ENCODE peak calls at places on chromosomes 16 and 17, in ten cellular contexts. I is AG04449, O is heart right ventricle, F is NB4, K is tibial nerve, R is fibroblast of pulmonary artery, A is uterus, M is fibroblast of the aortic adventitia, J is lower lobe of right lung, G is choroid plexus epithelial cell. Y is an unnamed sample.

GRCh38 chr16:66309-67182 is 5.9 kb downstream of the RHBDF1 start:
- DNase-seq in I (no peak), O (peak), F (no peak), K (no peak), R (no peak), A (no peak), M (no peak), J (no peak), G (no peak), Y (no peak)

GRCh38 chr16:241866-242265 is 7.2 kb downstream of the FAM234A start:
- DNase-seq in I (no peak), O (no peak), F (no peak), K (no peak), R (no peak), A (no peak), M (no peak), J (no peak), G (no peak), Y (no peak)

GRCh38 chr16:67555795-67556212 is 6.5 kb upstream of the CTCF start:
- DNase-seq in I (no peak), O (no peak), F (peak), K (no peak), R (peak), A (no peak), M (peak), J (no peak), G (peak), Y (peak)

GRCh38 chr16:61829631-61830030 is 206.6 kb downstream of the CDH8 start:
- DNase-seq in I (no peak), O (no peak), F (no peak), K (no peak), R (peak), A (no peak), M (no peak), J (no peak), G (no peak), Y (no peak)

GRCh38 chr17:44610331-44610730 is 45.9 kb upstream of the MEIOC start:
- DNase-seq in I (no peak), O (no peak), F (no peak), K (no peak), R (no peak), A (no peak), M (no peak), J (no peak), G (no peak), Y (no peak)

GRCh38 chr17:19316756-19317358 is 45.7 kb downstream of the B9D1 start:
- DNase-seq in I (no peak), O (no peak), F (no peak), K (no peak), R (no peak), A (no peak), M (no peak), J (no peak), G (peak), Y (no peak)

GRCh38 chr17:16189791-16190348 is 25.5 kb downstream of the NCOR1 start:
- DNase-seq in I (no peak), O (no peak), F (no peak), K (no peak), R (no peak), A (no peak), M (no peak), J (no peak), G (no peak), Y (no peak)

GRCh38 chr17:39981207-39982068 is 831 bp downstream of the PSMD3 start:
- DNase-seq in I (no peak), O (no peak), F (peak), K (no peak), R (no peak), A (no peak), M (no peak), J (no peak), G (peak), Y (peak)

GRCh38 chr17:19812407-19812806 is 55.3 kb downstream of the ULK2 start:
- DNase-seq in I (peak), O (no peak), F (peak), K (no peak), R (peak), A (no peak), M (peak), J (no peak), G (peak), Y (no peak)

GRCh38 chr16:68296291-68296690 is 14.5 kb downstream of the SLC7A6OS start:
- DNase-seq in I (no peak), O (peak), F (no peak), K (no peak), R (no peak), A (no peak), M (no peak), J (no peak), G (no peak), Y (no peak)

GRCh38 chr16:67155305-67156145 is 4.2 kb downstream of the TRADD start:
- DNase-seq in I (no peak), O (peak), F (peak), K (peak), R (peak), A (no peak), M (peak), J (peak), G (peak), Y (peak)

GRCh38 chr16:50015631-50016030 is 9.4 kb upstream of the CNEP1R1 start:
- DNase-seq in I (no peak), O (no peak), F (no peak), K (no peak), R (no peak), A (no peak), M (no peak), J (no peak), G (no peak), Y (no peak)

GRCh38 chr17:49104511-49105074 is 28.0 kb upstream of the B4GALNT2 start:
- DNase-seq in I (no peak), O (no peak), F (no peak), K (no peak), R (no peak), A (no peak), M (no peak), J (no peak), G (peak), Y (no peak)

GRCh38 chr16:50497592-50497991 is 50.6 kb upstream of the NKD1 start:
- DNase-seq in I (peak), O (no peak), F (peak), K (no peak), R (peak), A (no peak), M (no peak), J (no peak), G (peak), Y (no peak)

GRCh38 chr16:75044800-75045361 is 46.1 kb downstream of the ZNRF1 start:
- DNase-seq in I (no peak), O (peak), F (no peak), K (peak), R (peak), A (peak), M (peak), J (peak), G (peak), Y (peak)

GRCh38 chr16:19916064-19916463 is 31.4 kb upstream of the GPRC5B start:
- DNase-seq in I (no peak), O (no peak), F (no peak), K (no peak), R (no peak), A (no peak), M (no peak), J (no peak), G (no peak), Y (no peak)

GRCh38 chr17:43994272-43995149 is 9.9 kb upstream of the NAGS start:
- DNase-seq in I (no peak), O (peak), F (peak), K (peak), R (peak), A (peak), M (peak), J (peak), G (peak), Y (peak)

GRCh38 chr17:51238253-51238887 is 21.5 kb downstream of the MBTD1 start:
- DNase-seq in I (no peak), O (no peak), F (no peak), K (no peak), R (no peak), A (no peak), M (no peak), J (no peak), G (no peak), Y (peak)

GRCh38 chr17:74549343-74549742 is 3.4 kb upstream of the CD300C start:
- DNase-seq in I (no peak), O (no peak), F (no peak), K (no peak), R (no peak), A (no peak), M (no peak), J (no peak), G (no peak), Y (no peak)

GRCh38 chr17:50926523-50926922 is 60.4 kb upstream of the TOB1 start:
- DNase-seq in I (no peak), O (no peak), F (no peak), K (no peak), R (no peak), A (no peak), M (no peak), J (no peak), G (no peak), Y (no peak)

GRCh38 chr16:24635900-24636610 is 93.4 kb upstream of the TNRC6A start:
- DNase-seq in I (peak), O (peak), F (no peak), K (peak), R (peak), A (peak), M (peak), J (peak), G (peak), Y (no peak)

GRCh38 chr16:11312718-11313492 is 31.8 kb upstream of the PRM1 start:
- DNase-seq in I (no peak), O (no peak), F (peak), K (no peak), R (peak), A (peak), M (peak), J (no peak), G (peak), Y (no peak)

GRCh38 chr16:84911490-84912216 is 91.9 kb downstream of the CRISPLD2 start:
- DNase-seq in I (no peak), O (no peak), F (peak), K (no peak), R (peak), A (no peak), M (no peak), J (peak), G (peak), Y (no peak)

GRCh38 chr16:27764869-27765675 is 215.1 kb downstream of the KATNIP start:
- DNase-seq in I (no peak), O (no peak), F (no peak), K (no peak), R (no peak), A (no peak), M (no peak), J (peak), G (no peak), Y (no peak)

GRCh38 chr16:27766166-27766925 is 216.4 kb downstream of the KATNIP start:
- DNase-seq in I (no peak), O (no peak), F (no peak), K (no peak), R (no peak), A (no peak), M (no peak), J (peak), G (no peak), Y (no peak)

GRCh38 chr16:27761816-27762215 is 211.9 kb downstream of the KATNIP start:
- DNase-seq in I (no peak), O (no peak), F (peak), K (no peak), R (no peak), A (no peak), M (no peak), J (peak), G (peak), Y (no peak)

GRCh38 chr16:27762441-27762840 is 212.5 kb downstream of the KATNIP start:
- DNase-seq in I (no peak), O (no peak), F (no peak), K (no peak), R (peak), A (no peak), M (peak), J (peak), G (peak), Y (no peak)

DNA sequence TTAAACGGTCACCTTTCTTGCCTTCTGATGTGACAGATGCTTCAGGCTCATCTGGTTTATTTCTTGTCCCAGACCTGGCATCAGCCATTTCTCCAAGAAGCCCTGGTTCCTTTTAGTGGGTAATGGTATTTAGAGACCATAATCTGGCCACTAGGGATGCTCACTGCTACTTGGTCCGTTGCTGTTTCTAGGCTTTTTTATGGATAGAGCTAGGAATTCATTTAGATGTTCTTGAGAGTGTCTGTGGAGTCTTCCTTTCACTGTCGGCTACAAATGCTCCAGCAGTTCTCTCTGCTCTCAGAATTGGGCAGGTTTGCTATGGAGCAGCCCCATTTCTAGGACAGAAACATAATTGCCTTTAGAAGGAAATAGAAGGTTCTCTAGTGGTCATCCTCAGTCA is 214.5 kb downstream of the KATNIP start:
- DNase-seq in I (no peak), O (no peak), F (no peak), K (no peak), R (no peak), A (no peak), M (no peak), J (no peak), G (no peak), Y (no peak)
- TF ChIP-seq CTCF in I (no peak), O (no peak), F (no peak), K (no peak), R (no peak), A (no peak), M (no peak), J (no peak), G (no peak), Y (no peak)

DNA sequence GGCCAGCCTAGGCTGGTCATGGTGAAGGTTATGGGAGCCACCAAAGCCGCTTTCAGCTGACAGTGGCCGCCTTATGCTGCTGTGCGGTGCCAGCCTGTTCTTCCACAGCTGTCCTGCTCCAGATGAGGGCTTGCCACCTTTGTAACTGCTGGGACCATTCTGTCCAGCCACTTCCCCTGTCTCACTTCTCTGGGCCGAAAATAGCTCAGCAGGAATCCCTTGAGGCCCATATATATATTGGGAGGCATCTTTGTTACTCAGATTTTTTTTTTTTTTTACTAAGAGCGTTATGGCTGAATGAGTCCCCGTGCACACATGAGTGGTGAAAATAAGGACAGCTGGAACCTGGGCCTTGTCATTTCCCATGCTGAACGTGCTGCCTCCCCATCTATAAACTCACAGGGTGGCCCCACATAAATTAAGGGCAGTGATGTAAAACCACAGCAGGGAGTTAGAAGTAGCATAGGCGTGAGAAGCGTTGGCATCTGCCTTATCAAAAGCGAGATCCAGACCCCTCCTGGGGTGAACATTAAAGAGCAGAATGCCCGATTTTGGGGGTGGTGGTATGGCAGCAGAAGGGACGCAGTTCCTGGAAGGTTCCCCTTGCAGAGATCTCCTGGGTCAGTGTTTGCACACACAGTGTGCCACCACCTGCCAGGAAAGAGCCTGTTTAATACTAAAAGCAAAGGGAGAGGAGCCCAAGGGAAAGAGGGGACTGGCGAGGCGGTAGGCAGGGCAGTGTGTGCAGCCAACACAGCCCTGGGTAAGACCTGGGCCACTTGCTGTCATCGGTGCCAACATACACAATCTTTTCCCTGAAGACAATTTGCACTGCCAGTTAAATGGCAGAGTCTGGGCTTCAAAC is 57.8 kb downstream of the USP43 start:
- DNase-seq in I (no peak), O (no peak), F (peak), K (no peak), R (no peak), A (no peak), M (no peak), J (no peak), G (no peak), Y (no peak)
- H3K4me3 ChIP-seq in I (no peak), O (no peak), F (no peak), K (no peak), R (no peak), A (no peak), M (no peak), J (no peak), G (no peak), Y (no peak)

DNA sequence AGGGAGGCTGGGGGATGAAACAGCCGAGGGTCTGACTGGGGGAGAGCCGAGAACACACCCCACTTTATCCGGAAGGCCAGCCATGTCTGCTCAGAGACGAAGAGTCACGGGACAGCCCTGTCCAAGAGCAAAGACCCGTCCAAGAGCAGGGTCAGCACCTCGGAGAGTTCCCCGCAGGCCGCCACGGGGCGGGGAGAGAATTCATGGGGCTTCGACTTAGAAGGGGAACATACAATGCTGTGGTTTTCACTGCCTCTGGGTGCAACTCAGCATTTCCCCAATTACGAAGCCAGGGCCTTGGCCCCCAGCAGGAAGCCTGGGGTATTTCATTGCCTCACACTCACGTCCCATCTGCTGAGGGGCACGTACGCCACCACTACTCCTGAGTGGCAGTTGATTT is 59.3 kb downstream of the JPH3 start:
- DNase-seq in I (no peak), O (peak), F (peak), K (peak), R (peak), A (no peak), M (peak), J (no peak), G (peak), Y (peak)
- TF ChIP-seq CTCF in I (no peak), O (no peak), F (peak), K (no peak), R (no peak), A (no peak), M (no peak), J (no peak), G (no peak), Y (no peak)

DNA sequence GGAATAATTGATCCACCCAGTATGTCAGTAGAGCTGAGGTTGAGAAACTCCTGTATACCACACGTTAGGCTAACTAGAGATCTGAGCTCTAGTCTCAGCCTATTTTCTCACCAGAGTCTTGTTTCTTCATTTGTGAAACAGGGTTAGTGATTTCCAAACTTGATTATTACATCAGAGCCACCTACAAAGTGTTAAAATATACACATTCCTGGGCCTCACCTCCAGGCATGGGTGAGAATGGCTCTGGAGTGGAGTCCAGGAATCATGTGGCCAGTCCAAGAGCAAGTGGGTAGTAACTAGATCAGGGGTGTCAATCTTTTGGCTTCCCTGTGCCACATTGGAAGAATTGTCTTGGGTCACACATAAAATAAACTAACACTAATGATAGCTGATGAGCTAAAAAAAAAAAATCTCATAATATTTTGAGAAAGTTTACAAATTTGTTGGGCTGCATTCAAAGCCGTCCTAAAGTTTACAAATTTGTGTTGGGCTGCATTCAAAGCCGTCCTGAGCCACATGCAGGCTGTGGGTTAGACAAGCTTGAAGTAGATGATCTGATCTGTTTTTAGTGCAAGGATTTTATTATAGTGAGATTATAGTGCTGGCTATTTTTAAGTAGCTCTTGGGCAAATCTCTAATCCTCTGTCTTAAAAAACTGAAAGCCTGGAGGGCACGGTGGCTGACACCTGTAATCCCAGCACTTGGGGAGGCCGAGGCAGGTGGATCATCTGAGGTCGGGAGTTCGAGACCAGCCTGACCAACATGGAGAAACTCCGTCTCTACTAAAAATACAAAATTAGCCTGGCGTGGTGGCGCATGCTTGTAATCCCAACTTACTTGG is 20.4 kb downstream of the PRCD start:
- DNase-seq in I (no peak), O (no peak), F (peak), K (no peak), R (no peak), A (no peak), M (no peak), J (no peak), G (no peak), Y (peak)
- H3K4me3 ChIP-seq in I (peak), O (no peak), F (peak), K (peak), R (peak), A (no peak), M (no peak), J (peak), G (no peak), Y (peak)

GRCh38 chr17:47895856-47896671 is at the start of gene SP2:
- DNase-seq in I (peak), O (peak), F (peak), K (peak), R (peak), A (peak), M (peak), J (peak), G (peak), Y (peak)
- TF ChIP-seq CTCF in I (peak), O (no peak), F (no peak), K (peak), R (no peak), A (no peak), M (no peak), J (peak), G (no peak), Y (peak)

GRCh38 chr17:41919165-41919817 is 540 bp upstream of the ACLY start:
- DNase-seq in I (no peak), O (no peak), F (no peak), K (peak), R (no peak), A (no peak), M (no peak), J (no peak), G (peak), Y (no peak)

GRCh38 chr17:41918392-41919164 is at the start of gene ACLY:
- DNase-seq in I (peak), O (peak), F (peak), K (peak), R (peak), A (peak), M (peak), J (peak), G (peak), Y (peak)

GRCh38 chr17:41917957-41918391 is 777 bp downstream of the ACLY start:
- DNase-seq in I (no peak), O (peak), F (peak), K (peak), R (peak), A (peak), M (peak), J (peak), G (no peak), Y (peak)

GRCh38 chr17:41915566-41915965 is 3.2 kb downstream of the ACLY start:
- DNase-seq in I (no peak), O (no peak), F (no peak), K (no peak), R (no peak), A (no peak), M (no peak), J (no peak), G (no peak), Y (no peak)

DNA sequence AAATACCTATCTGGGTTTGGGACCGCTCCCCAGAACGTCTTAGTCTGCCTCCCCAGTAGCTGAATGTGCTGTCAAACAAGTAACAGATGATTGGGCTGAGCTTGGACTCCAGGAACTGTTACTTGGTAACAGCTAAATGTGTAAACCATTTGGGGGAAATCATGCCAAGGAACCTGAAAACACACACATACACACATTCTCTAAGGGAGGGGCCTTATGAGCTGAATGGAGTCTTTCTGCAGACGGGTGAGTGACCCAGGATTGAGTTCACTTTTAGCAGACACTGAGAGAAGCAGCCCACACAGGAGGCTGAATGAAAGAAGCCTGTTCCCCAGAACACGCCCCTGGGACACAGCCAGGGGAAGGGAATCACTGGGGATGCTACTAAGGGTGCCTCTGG is 1.6 kb downstream of the ACLY start:
- DNase-seq in I (no peak), O (no peak), F (peak), K (peak), R (peak), A (no peak), M (peak), J (no peak), G (peak), Y (no peak)
- H3K4me3 ChIP-seq in I (peak), O (peak), F (peak), K (no peak), R (peak), A (no peak), M (peak), J (peak), G (peak), Y (peak)

Y was measured in GM12865.